ENCODE peak calls at places on chromosomes 7 and 10, in four cellular contexts. One of them, this sample, is unnamed.

GRCh38 chr10:58070964-58071363 is 196.7 kb downstream of the IPMK start:
- DNase-seq in naive B cell: no peak
- DNase-seq in GM12865: no peak
- DNase-seq in hypothalamus: no peak
- DNase-seq in this sample: no peak

GRCh38 chr7:120097020-120097419 is 176.0 kb upstream of the KCND2 start:
- DNase-seq in naive B cell: no peak
- DNase-seq in GM12865: no peak
- DNase-seq in hypothalamus: no peak
- DNase-seq in this sample: no peak

GRCh38 chr7:100486111-100486636 is 2.4 kb downstream of the NYAP1 start:
- DNase-seq in naive B cell: no peak
- DNase-seq in GM12865: no peak
- DNase-seq in hypothalamus: no peak
- DNase-seq in this sample: no peak

GRCh38 chr7:112495820-112496462 is 15.2 kb downstream of the LSMEM1 start:
- DNase-seq in naive B cell: peak
- DNase-seq in GM12865: peak
- DNase-seq in hypothalamus: peak
- DNase-seq in this sample: no peak

GRCh38 chr10:120278069-120278468 is 179.0 kb upstream of the PLPP4 start:
- DNase-seq in naive B cell: no peak
- DNase-seq in GM12865: no peak
- DNase-seq in hypothalamus: no peak
- DNase-seq in this sample: peak

GRCh38 chr7:65812281-65812680 is 60.6 kb upstream of the VKORC1L1 start:
- DNase-seq in naive B cell: no peak
- DNase-seq in GM12865: no peak
- DNase-seq in hypothalamus: no peak
- DNase-seq in this sample: no peak

GRCh38 chr10:8146650-8147049 is 92.2 kb downstream of the GATA3 start:
- DNase-seq in naive B cell: no peak
- DNase-seq in GM12865: no peak
- DNase-seq in hypothalamus: no peak
- DNase-seq in this sample: no peak

GRCh38 chr7:106518986-106519385 is 142.0 kb downstream of the CCDC71L start:
- DNase-seq in naive B cell: no peak
- DNase-seq in GM12865: no peak
- DNase-seq in hypothalamus: no peak
- DNase-seq in this sample: no peak

GRCh38 chr7:145212050-145212449 is 376.2 kb upstream of the TPK1 start:
- DNase-seq in naive B cell: no peak
- DNase-seq in GM12865: no peak
- DNase-seq in hypothalamus: peak
- DNase-seq in this sample: no peak

GRCh38 chr7:45359781-45360180 is 202.2 kb downstream of the RAMP3 start:
- DNase-seq in naive B cell: no peak
- DNase-seq in GM12865: no peak
- DNase-seq in hypothalamus: no peak
- DNase-seq in this sample: no peak

GRCh38 chr10:17059197-17059688 is 70.4 kb downstream of the CUBN start:
- DNase-seq in naive B cell: no peak
- DNase-seq in GM12865: no peak
- DNase-seq in hypothalamus: no peak
- DNase-seq in this sample: no peak

GRCh38 chr7:2629740-2630681 is 1.8 kb upstream of the TTYH3 start:
- DNase-seq in naive B cell: no peak
- DNase-seq in GM12865: no peak
- DNase-seq in hypothalamus: no peak
- DNase-seq in this sample: no peak

GRCh38 chr7:118045629-118046028 is 138.3 kb upstream of the LSM8 start:
- DNase-seq in naive B cell: no peak
- DNase-seq in GM12865: no peak
- DNase-seq in hypothalamus: no peak
- DNase-seq in this sample: no peak

GRCh38 chr7:31151849-31152248 is 99.7 kb downstream of the ADCYAP1R1 start:
- DNase-seq in naive B cell: no peak
- DNase-seq in GM12865: no peak
- DNase-seq in hypothalamus: no peak
- DNase-seq in this sample: no peak

GRCh38 chr10:114304566-114305421 is 65.7 kb downstream of the VWA2 start:
- DNase-seq in naive B cell: peak
- DNase-seq in GM12865: peak
- DNase-seq in hypothalamus: no peak
- DNase-seq in this sample: peak

GRCh38 chr7:128281605-128282380 is 40.7 kb downstream of the LEP start:
- DNase-seq in naive B cell: no peak
- DNase-seq in GM12865: no peak
- DNase-seq in hypothalamus: no peak
- DNase-seq in this sample: no peak

GRCh38 chr7:151754142-151754590 is 122.7 kb downstream of the PRKAG2 start:
- DNase-seq in naive B cell: peak
- DNase-seq in GM12865: peak
- DNase-seq in hypothalamus: peak
- DNase-seq in this sample: peak

GRCh38 chr10:2380218-2380617 is 642.9 kb upstream of the ADARB2 start:
- DNase-seq in naive B cell: no peak
- DNase-seq in GM12865: no peak
- DNase-seq in hypothalamus: no peak
- DNase-seq in this sample: no peak

GRCh38 chr7:103632972-103633371 is 187.0 kb upstream of the SLC26A5 start:
- DNase-seq in naive B cell: no peak
- DNase-seq in GM12865: no peak
- DNase-seq in hypothalamus: no peak
- DNase-seq in this sample: no peak

GRCh38 chr10:49761201-49761788 is 828 bp downstream of the OGDHL start:
- DNase-seq in naive B cell: no peak
- DNase-seq in GM12865: no peak
- DNase-seq in hypothalamus: no peak
- DNase-seq in this sample: no peak

GRCh38 chr7:107007004-107007891 is 37.3 kb upstream of the PRKAR2B start:
- DNase-seq in naive B cell: no peak
- DNase-seq in GM12865: no peak
- DNase-seq in hypothalamus: no peak
- DNase-seq in this sample: no peak

GRCh38 chr10:124495725-124496124 is 34.1 kb downstream of the LHPP start:
- DNase-seq in naive B cell: no peak
- DNase-seq in GM12865: no peak
- DNase-seq in hypothalamus: no peak
- DNase-seq in this sample: no peak

GRCh38 chr7:55526770-55527169 is 45.5 kb downstream of the VOPP1 start:
- DNase-seq in naive B cell: peak
- DNase-seq in GM12865: no peak
- DNase-seq in hypothalamus: no peak
- DNase-seq in this sample: no peak

GRCh38 chr7:18829101-18829486 is 288.3 kb downstream of the TWIST1 start:
- DNase-seq in naive B cell: no peak
- DNase-seq in GM12865: no peak
- DNase-seq in hypothalamus: no peak
- DNase-seq in this sample: no peak

GRCh38 chr10:16832351-16833080 is 15.3 kb upstream of the RSU1 start:
- DNase-seq in naive B cell: no peak
- DNase-seq in GM12865: no peak
- DNase-seq in hypothalamus: no peak
- DNase-seq in this sample: no peak

GRCh38 chr10:105062881-105063280 is 421.8 kb downstream of the SORCS3 start:
- DNase-seq in naive B cell: no peak
- DNase-seq in GM12865: no peak
- DNase-seq in hypothalamus: no peak
- DNase-seq in this sample: no peak

GRCh38 chr10:122052702-122053101 is 63.7 kb downstream of the TACC2 start:
- DNase-seq in naive B cell: no peak
- DNase-seq in GM12865: no peak
- DNase-seq in hypothalamus: no peak
- DNase-seq in this sample: no peak

GRCh38 chr7:27890205-27890849 is 150.4 kb downstream of the TAX1BP1 start:
- DNase-seq in naive B cell: no peak
- DNase-seq in GM12865: peak
- DNase-seq in hypothalamus: no peak
- DNase-seq in this sample: no peak

GRCh38 chr10:36425140-36425797 is 700.1 kb upstream of the ANKRD30A start:
- DNase-seq in naive B cell: no peak
- DNase-seq in GM12865: no peak
- DNase-seq in hypothalamus: no peak
- DNase-seq in this sample: no peak